ENCODE peak calls at places on chromosome 1, in four cellular contexts. C, R, Q and U are unnamed samples.

GRCh38 chr1:181369416-181369815 is 113.9 kb upstream of the CACNA1E start:
- DNase-seq in C (no peak), R (no peak), Q (no peak), U (no peak)

GRCh38 chr1:38487398-38487797 is 372.2 kb downstream of the RRAGC start:
- DNase-seq in C (no peak), R (no peak), Q (no peak), U (no peak)

GRCh38 chr1:150536836-150537731 is 12.1 kb upstream of the ADAMTSL4 start:
- DNase-seq in C (no peak), R (no peak), Q (no peak), U (no peak)

GRCh38 chr1:99648107-99648506 is 2.2 kb downstream of the PALMD start:
- DNase-seq in C (peak), R (peak), Q (no peak), U (peak)

GRCh38 chr1:242432491-242433095 is 91.9 kb downstream of the PLD5 start:
- DNase-seq in C (no peak), R (no peak), Q (no peak), U (no peak)

GRCh38 chr1:11198851-11199628 is 9.9 kb downstream of the ANGPTL7 start:
- DNase-seq in C (no peak), R (no peak), Q (no peak), U (no peak)

GRCh38 chr1:102799496-102799895 is 308.8 kb downstream of the COL11A1 start:
- DNase-seq in C (no peak), R (no peak), Q (no peak), U (no peak)

GRCh38 chr1:23625459-23625858 is 66.1 kb upstream of the RPL11 start:
- DNase-seq in C (no peak), R (no peak), Q (no peak), U (no peak)

GRCh38 chr1:235408503-235408960 is 41.3 kb downstream of the TBCE start:
- DNase-seq in C (peak), R (peak), Q (no peak), U (no peak)

DNA sequence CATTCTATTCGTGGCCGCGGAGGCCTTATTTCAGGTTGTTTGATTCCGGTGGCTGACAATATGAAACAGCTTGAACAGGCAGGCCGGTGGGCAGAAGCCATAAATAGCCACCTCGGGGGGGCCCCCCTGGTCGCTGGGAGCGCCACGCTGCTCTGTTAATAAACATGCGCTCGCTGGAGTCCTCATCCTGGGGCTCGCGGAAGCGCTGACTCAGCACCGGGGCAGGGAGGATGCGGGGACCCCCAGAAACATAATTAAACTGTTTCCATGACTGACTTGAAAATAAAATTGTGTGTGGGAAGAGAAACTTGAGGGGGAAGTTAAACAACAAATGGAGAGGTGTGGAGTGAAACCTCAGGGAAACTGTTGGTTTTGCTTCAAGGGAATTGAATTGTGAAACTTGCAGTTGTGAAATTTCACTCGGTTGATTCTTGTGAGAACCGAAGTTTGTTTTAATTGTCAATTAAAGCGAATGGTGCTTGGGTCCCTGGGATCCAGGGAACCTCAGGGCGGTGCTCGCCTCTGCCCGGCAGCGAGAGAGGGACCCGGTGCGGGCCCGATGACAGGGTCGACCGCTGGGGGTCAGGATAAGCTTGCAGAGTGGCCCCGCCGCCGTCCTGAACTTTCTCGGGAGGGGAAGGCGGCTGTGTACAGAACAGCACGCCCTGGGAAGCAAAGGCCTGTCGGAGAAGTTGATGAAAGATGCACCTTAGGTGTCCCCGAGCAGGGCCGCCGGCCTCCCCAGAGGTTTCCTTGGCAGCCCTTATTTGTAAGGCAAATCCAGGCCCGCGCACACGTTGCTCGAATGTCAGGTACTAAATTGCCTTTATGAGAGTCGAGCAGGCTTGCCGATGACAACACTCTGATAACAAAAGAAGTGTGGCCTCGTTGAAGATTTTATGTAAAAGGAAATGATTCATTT is 176.9 kb upstream of the LMO4 start:
- DNase-seq in C (peak), R (no peak), Q (peak), U (no peak)
- TF ChIP-seq CHD4 in C (no peak), R (no peak), Q (no peak), U (no peak)

GRCh38 chr1:67685558-67686271 is 714 bp downstream of the GADD45A start:
- DNase-seq in C (peak), R (no peak), Q (no peak), U (peak)

GRCh38 chr1:67684526-67685066 is 405 bp upstream of the GADD45A start:
- DNase-seq in C (no peak), R (no peak), Q (no peak), U (no peak)

GRCh38 chr1:67683736-67684525 is 1.1 kb upstream of the GADD45A start:
- DNase-seq in C (peak), R (no peak), Q (no peak), U (no peak)

GRCh38 chr1:67686272-67687197 is 1.5 kb downstream of the GADD45A start:
- DNase-seq in C (peak), R (peak), Q (peak), U (peak)

DNA sequence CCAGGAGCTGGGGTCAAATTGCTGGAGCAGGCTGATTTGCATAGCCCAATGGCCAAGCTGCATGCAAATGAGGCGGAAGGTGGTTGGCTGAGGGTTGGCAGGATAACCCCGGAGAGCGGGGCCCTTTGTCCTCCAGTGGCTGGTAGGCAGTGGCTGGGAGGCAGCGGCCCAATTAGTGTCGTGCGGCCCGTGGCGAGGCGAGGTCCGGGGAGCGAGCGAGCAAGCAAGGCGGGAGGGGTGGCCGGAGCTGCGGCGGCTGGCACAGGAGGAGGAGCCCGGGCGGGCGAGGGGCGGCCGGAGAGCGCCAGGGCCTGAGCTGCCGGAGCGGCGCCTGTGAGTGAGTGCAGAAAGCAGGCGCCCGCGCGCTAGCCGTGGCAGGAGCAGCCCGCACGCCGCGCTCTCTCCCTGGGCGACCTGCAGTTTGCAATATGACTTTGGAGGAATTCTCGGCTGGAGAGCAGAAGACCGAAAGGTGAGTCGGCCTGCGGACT is at the start of gene GADD45A:
- DNase-seq in C (peak), R (peak), Q (peak), U (peak)
- TF ChIP-seq POLR2A in C (peak), R (peak), Q (peak), U (peak)

GRCh38 chr1:91647061-91647460 is 146.4 kb downstream of the CDC7 start:
- DNase-seq in C (no peak), R (no peak), Q (no peak), U (no peak)

GRCh38 chr1:91645031-91645430 is 144.4 kb downstream of the CDC7 start:
- DNase-seq in C (no peak), R (no peak), Q (no peak), U (no peak)

GRCh38 chr1:91637539-91637994 is 136.9 kb downstream of the CDC7 start:
- DNase-seq in C (no peak), R (no peak), Q (no peak), U (no peak)

GRCh38 chr1:91640877-91641526 is 140.4 kb downstream of the CDC7 start:
- DNase-seq in C (no peak), R (no peak), Q (no peak), U (no peak)

GRCh38 chr1:91643431-91643830 is 142.8 kb downstream of the CDC7 start:
- DNase-seq in C (no peak), R (no peak), Q (no peak), U (no peak)
- TF ChIP-seq CHD4 in C (no peak), R (no peak), Q (no peak), U (no peak)

DNA sequence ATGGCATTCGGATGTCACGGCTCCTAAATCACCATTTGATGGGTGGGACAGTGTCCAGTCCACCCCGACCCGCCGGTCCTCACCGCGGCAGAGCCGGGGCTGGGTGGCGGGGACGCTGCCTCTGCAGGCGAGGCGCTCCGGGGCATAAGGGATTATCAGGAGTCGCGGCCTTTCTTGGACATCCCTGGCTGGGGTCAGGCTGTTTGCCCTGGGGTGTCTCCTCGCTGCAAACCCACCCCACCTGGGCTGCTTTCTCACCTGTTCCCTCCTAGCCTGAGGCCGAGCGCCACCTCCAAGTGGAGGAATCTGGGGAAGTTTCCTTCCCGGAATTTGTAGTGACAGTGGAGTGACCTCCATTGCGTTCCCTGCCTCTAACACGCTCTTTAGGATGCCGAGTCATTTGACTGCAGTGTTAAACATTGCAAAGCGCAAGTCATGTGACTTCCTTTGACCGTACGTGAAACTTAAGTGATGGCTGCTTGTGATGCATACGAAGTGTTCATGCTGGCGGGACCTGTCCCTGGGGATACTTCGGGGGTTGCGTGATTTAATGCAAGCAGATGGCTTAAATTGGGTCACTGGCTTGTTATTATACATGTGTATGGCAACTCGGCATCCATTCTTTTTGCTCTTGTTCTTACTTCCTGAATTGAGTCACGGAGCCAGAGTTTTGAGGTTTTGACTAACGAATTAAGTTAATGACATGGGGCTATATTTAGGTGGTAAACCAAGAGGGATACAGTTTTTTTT is 535 bp downstream of the LGALS8 start:
- DNase-seq in C (peak), R (peak), Q (peak), U (peak)
- TF ChIP-seq POLR2A in C (peak), R (peak), Q (peak), U (no peak)

GRCh38 chr1:216458807-216459206 is 35.6 kb upstream of the USH2A start:
- DNase-seq in C (no peak), R (no peak), Q (no peak), U (no peak)

GRCh38 chr1:216462061-216462775 is 39.0 kb upstream of the USH2A start:
- DNase-seq in C (no peak), R (no peak), Q (no peak), U (no peak)

GRCh38 chr1:216459651-216460200 is 36.5 kb upstream of the USH2A start:
- DNase-seq in C (no peak), R (no peak), Q (no peak), U (no peak)

GRCh38 chr1:216464489-216464888 is 41.2 kb upstream of the USH2A start:
- DNase-seq in C (no peak), R (peak), Q (no peak), U (peak)

GRCh38 chr1:216461466-216461865 is 38.2 kb upstream of the USH2A start:
- DNase-seq in C (no peak), R (no peak), Q (no peak), U (no peak)
- TF ChIP-seq CHD4 in C (no peak), R (no peak), Q (no peak), U (no peak)

DNA sequence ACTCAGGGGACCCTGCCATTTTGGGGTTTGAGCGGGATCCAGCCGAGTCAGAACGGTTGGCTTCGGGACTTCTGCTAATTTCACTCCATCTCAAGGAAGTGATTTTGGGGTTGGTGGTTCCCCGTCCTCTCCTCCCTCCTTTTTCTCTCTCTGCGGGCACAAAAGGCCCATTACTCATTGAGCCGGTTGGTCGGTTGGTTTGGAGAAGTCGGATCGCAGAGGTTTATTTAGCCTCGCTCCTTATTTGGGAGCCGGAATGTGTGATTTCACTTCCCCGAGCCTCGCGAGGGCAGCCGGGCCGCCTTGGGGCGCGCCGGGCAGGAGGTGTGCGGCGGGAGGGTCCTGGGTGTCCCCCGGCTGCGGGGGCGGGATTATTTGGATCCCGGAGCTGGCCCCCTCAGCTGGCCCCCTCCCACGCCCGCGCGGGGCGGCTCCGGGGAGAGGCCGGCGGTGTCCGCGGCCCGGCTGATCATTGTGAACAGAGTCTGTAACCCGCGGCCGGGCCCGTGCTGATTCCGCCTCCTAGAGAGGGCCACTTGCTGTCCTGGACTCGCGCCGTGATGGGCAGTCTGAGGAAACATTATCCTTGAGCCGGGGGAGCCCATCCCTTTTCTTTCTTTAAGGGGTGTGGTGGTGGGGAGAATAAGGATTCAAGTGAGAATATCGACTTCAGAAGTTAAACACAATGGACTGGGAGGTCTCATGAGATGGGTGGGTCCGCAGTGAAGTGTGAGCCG is 1.2 kb downstream of the MAPKAPK2 start:
- DNase-seq in C (peak), R (peak), Q (no peak), U (peak)
- TF ChIP-seq POLR2A in C (no peak), R (no peak), Q (peak), U (no peak)